ENCODE peak calls at places on chromosomes 11 and 22, in seven cellular contexts. C is RWPE1, U is Right ventricle myocardium inferior, G is NCI-H1105 treated with DMSO at 0.1 percent for 48 hours, D is dorsolateral prefrontal cortex, I is BE2C, P is hippocampal formation. K is an unnamed sample.

GRCh38 chr22:21695432-21696085 is 29.7 kb downstream of the PPIL2 start:
- DNase-seq in C (no peak), U (no peak), G (no peak), D (no peak), I (no peak), P (no peak), K (no peak)

GRCh38 chr11:96875772-96876171 is 486.0 kb downstream of the JRKL start:
- DNase-seq in C (no peak), U (no peak), G (no peak), D (no peak), I (peak; percentile 41), P (no peak), K (no peak)

GRCh38 chr22:43213066-43213465 is 26.1 kb upstream of the TTLL12 start:
- DNase-seq in C (no peak), U (peak; percentile 57), G (no peak), D (no peak), I (peak; percentile 46), P (no peak), K (no peak)

GRCh38 chr11:4921796-4922195 is 2.3 kb downstream of the OR51G1 start:
- DNase-seq in C (no peak), U (no peak), G (no peak), D (no peak), I (no peak), P (no peak), K (no peak)

GRCh38 chr11:10323793-10324170 is 18.9 kb downstream of the ADM start:
- DNase-seq in C (no peak), U (no peak), G (no peak), D (no peak), I (no peak), P (no peak), K (no peak)

GRCh38 chr11:86021390-86021789 is 47.5 kb downstream of the PICALM start:
- DNase-seq in C (no peak), U (no peak), G (no peak), D (no peak), I (no peak), P (no peak), K (no peak)

GRCh38 chr22:38103641-38104040 is 6.8 kb downstream of the BAIAP2L2 start:
- DNase-seq in C (no peak), U (no peak), G (no peak), D (no peak), I (no peak), P (no peak), K (no peak)

GRCh38 chr22:26169312-26170111 is at the start of gene SEZ6L:
- DNase-seq in C (no peak), U (peak; percentile 64), G (peak; percentile 58), D (peak; percentile 65), I (peak; percentile 84), P (peak; percentile 47), K (no peak)

GRCh38 chr22:29302402-29302680 is 4.1 kb upstream of the GAS2L1 start:
- DNase-seq in C (no peak), U (no peak), G (no peak), D (no peak), I (no peak), P (no peak), K (no peak)

GRCh38 chr11:55634813-55635212 is at the start of gene OR4P4:
- DNase-seq in C (no peak), U (no peak), G (no peak), D (no peak), I (no peak), P (no peak), K (no peak)

GRCh38 chr11:1803246-1803645 is 31.5 kb upstream of the SYT8 start:
- DNase-seq in C (no peak), U (no peak), G (no peak), D (no peak), I (no peak), P (no peak), K (no peak)

GRCh38 chr11:86658534-86658933 is 13.9 kb downstream of the ME3 start:
- DNase-seq in C (no peak), U (no peak), G (no peak), D (no peak), I (no peak), P (no peak), K (no peak)

GRCh38 chr11:69921429-69922014 is 102.3 kb upstream of the FGF3 start:
- DNase-seq in C (no peak), U (no peak), G (no peak), D (peak; percentile 2), I (no peak), P (no peak), K (no peak)

GRCh38 chr11:73321342-73322110 is 13.4 kb downstream of the ARHGEF17 start:
- DNase-seq in C (no peak), U (peak; percentile 86), G (no peak), D (no peak), I (peak; percentile 86), P (no peak), K (no peak)

GRCh38 chr11:28703371-28703770 is 595.2 kb downstream of the METTL15 start:
- DNase-seq in C (no peak), U (no peak), G (no peak), D (no peak), I (no peak), P (no peak), K (no peak)

GRCh38 chr22:23067023-23067650 is 3.2 kb upstream of the GNAZ start:
- DNase-seq in C (no peak), U (peak; percentile 45), G (no peak), D (peak; percentile 27), I (peak; percentile 4), P (no peak), K (no peak)

GRCh38 chr11:77467993-77468392 is 5.9 kb downstream of the PAK1 start:
- DNase-seq in C (no peak), U (no peak), G (no peak), D (no peak), I (no peak), P (no peak), K (no peak)

GRCh38 chr22:31279327-31279669 is 13.0 kb downstream of the PIK3IP1 start:
- DNase-seq in C (no peak), U (no peak), G (no peak), D (no peak), I (no peak), P (no peak), K (no peak)

GRCh38 chr11:132941024-132941646 is 591.2 kb downstream of the OPCML start:
- DNase-seq in C (peak; percentile 5), U (no peak), G (peak; percentile 78), D (no peak), I (no peak), P (peak; percentile 75), K (no peak)

GRCh38 chr11:134001101-134001500 is 44.3 kb upstream of the IGSF9B start:
- DNase-seq in C (no peak), U (no peak), G (no peak), D (no peak), I (no peak), P (no peak), K (no peak)

GRCh38 chr11:73360743-73361369 is 15.3 kb upstream of the RELT start:
- DNase-seq in C (no peak), U (no peak), G (no peak), D (no peak), I (no peak), P (no peak), K (no peak)

K was measured in NCI-H187.